ENCODE peak calls at places on chromosome 14, in six cellular contexts. One of them, this sample, is unnamed. For H3K9me3, the result is how much of the 10 kb centered on the place peaks cover.

GRCh38 chr14:58513272-58513671 is 85.8 kb downstream of the KIAA0586 start:
- DNase-seq in upper lobe of left lung: no peak
- DNase-seq in IMR-90: no peak
- DNase-seq in esophagus squamous epithelium: no peak
- DNase-seq in HepG2: no peak
- DNase-seq in body of pancreas: no peak
- DNase-seq in this sample: no peak

GRCh38 chr14:99127651-99128167 is 144.3 kb downstream of the BCL11B start:
- DNase-seq in upper lobe of left lung: peak
- DNase-seq in IMR-90: no peak
- DNase-seq in esophagus squamous epithelium: no peak
- DNase-seq in HepG2: no peak
- DNase-seq in body of pancreas: no peak
- DNase-seq in this sample: peak

GRCh38 chr14:102241147-102241546 is 63.8 kb downstream of the MOK start:
- DNase-seq in upper lobe of left lung: no peak
- DNase-seq in IMR-90: no peak
- DNase-seq in esophagus squamous epithelium: no peak
- DNase-seq in HepG2: no peak
- DNase-seq in body of pancreas: no peak
- DNase-seq in this sample: no peak

GRCh38 chr14:81137316-81137715 is 83.4 kb downstream of the GTF2A1 start:
- DNase-seq in upper lobe of left lung: no peak
- DNase-seq in IMR-90: peak
- DNase-seq in esophagus squamous epithelium: no peak
- DNase-seq in HepG2: no peak
- DNase-seq in body of pancreas: no peak
- DNase-seq in this sample: no peak

GRCh38 chr14:91402278-91403068 is 15.1 kb downstream of the CCDC88C start:
- DNase-seq in upper lobe of left lung: peak
- DNase-seq in IMR-90: no peak
- DNase-seq in esophagus squamous epithelium: no peak
- DNase-seq in HepG2: no peak
- DNase-seq in body of pancreas: peak
- DNase-seq in this sample: peak

GRCh38 chr14:22656945-22657711 is 13.0 kb upstream of the OR6J1 start:
- DNase-seq in upper lobe of left lung: no peak
- DNase-seq in IMR-90: peak
- DNase-seq in esophagus squamous epithelium: no peak
- DNase-seq in HepG2: no peak
- DNase-seq in body of pancreas: no peak
- DNase-seq in this sample: no peak

GRCh38 chr14:48275301-48275700 is 599.9 kb upstream of the MDGA2 start:
- DNase-seq in upper lobe of left lung: no peak
- DNase-seq in IMR-90: no peak
- DNase-seq in esophagus squamous epithelium: no peak
- DNase-seq in HepG2: no peak
- DNase-seq in body of pancreas: no peak
- DNase-seq in this sample: no peak

GRCh38 chr14:99728981-99729451 is 44.9 kb downstream of the CYP46A1 start:
- DNase-seq in upper lobe of left lung: peak
- DNase-seq in IMR-90: no peak
- DNase-seq in esophagus squamous epithelium: no peak
- DNase-seq in HepG2: no peak
- DNase-seq in body of pancreas: no peak
- DNase-seq in this sample: no peak

GRCh38 chr14:104555621-104556255 is 23.8 kb upstream of the C14orf180 start:
- DNase-seq in upper lobe of left lung: no peak
- DNase-seq in IMR-90: no peak
- DNase-seq in esophagus squamous epithelium: no peak
- DNase-seq in HepG2: no peak
- DNase-seq in body of pancreas: no peak
- DNase-seq in this sample: no peak

GRCh38 chr14:91256661-91257060 is 12.2 kb upstream of the GPR68 start:
- DNase-seq in upper lobe of left lung: no peak
- DNase-seq in IMR-90: no peak
- DNase-seq in esophagus squamous epithelium: no peak
- DNase-seq in HepG2: no peak
- DNase-seq in body of pancreas: no peak
- DNase-seq in this sample: no peak

GRCh38 chr14:50139192-50139591 is 22.8 kb upstream of the VCPKMT start:
- DNase-seq in upper lobe of left lung: no peak
- DNase-seq in IMR-90: no peak
- DNase-seq in esophagus squamous epithelium: no peak
- DNase-seq in HepG2: no peak
- DNase-seq in body of pancreas: no peak
- DNase-seq in this sample: no peak

GRCh38 chr14:89615421-89615820 is 198.4 kb upstream of the FOXN3 start:
- DNase-seq in upper lobe of left lung: no peak
- DNase-seq in IMR-90: no peak
- DNase-seq in esophagus squamous epithelium: no peak
- DNase-seq in HepG2: no peak
- DNase-seq in body of pancreas: no peak
- DNase-seq in this sample: no peak
- H3K4me3 ChIP-seq in upper lobe of left lung: no peak
- H3K4me3 ChIP-seq in IMR-90: no peak
- H3K4me3 ChIP-seq in esophagus squamous epithelium: no peak
- H3K4me3 ChIP-seq in HepG2: no peak
- H3K4me3 ChIP-seq in body of pancreas: no peak
- H3K4me3 ChIP-seq in this sample: no peak

GRCh38 chr14:33103966-33104365 is 165.3 kb downstream of the NPAS3 start:
- DNase-seq in upper lobe of left lung: no peak
- DNase-seq in IMR-90: no peak
- DNase-seq in esophagus squamous epithelium: no peak
- DNase-seq in HepG2: no peak
- DNase-seq in body of pancreas: no peak
- DNase-seq in this sample: no peak

GRCh38 chr14:33103489-33103888 is 164.8 kb downstream of the NPAS3 start:
- DNase-seq in upper lobe of left lung: peak
- DNase-seq in IMR-90: no peak
- DNase-seq in esophagus squamous epithelium: no peak
- DNase-seq in HepG2: no peak
- DNase-seq in body of pancreas: no peak
- DNase-seq in this sample: no peak

GRCh38 chr14:33098016-33098415 is 159.3 kb downstream of the NPAS3 start:
- DNase-seq in upper lobe of left lung: no peak
- DNase-seq in IMR-90: no peak
- DNase-seq in esophagus squamous epithelium: no peak
- DNase-seq in HepG2: no peak
- DNase-seq in body of pancreas: no peak
- DNase-seq in this sample: no peak
- TF ChIP-seq POLR2A in upper lobe of left lung: no peak
- TF ChIP-seq POLR2A in IMR-90: no peak
- TF ChIP-seq POLR2A in esophagus squamous epithelium: no peak
- TF ChIP-seq POLR2A in HepG2: no peak
- TF ChIP-seq POLR2A in body of pancreas: no peak
- TF ChIP-seq POLR2A in this sample: no peak

GRCh38 chr14:74392616-74393570 is 33.1 kb downstream of the SYNDIG1L start:
- DNase-seq in upper lobe of left lung: no peak
- DNase-seq in IMR-90: no peak
- DNase-seq in esophagus squamous epithelium: no peak
- DNase-seq in HepG2: no peak
- DNase-seq in body of pancreas: no peak
- DNase-seq in this sample: no peak
- H3K9me3 ChIP-seq in upper lobe of left lung: under half
- H3K9me3 ChIP-seq in IMR-90: under half
- H3K9me3 ChIP-seq in esophagus squamous epithelium: under half
- H3K9me3 ChIP-seq in HepG2: under half
- H3K9me3 ChIP-seq in body of pancreas: under half
- H3K9me3 ChIP-seq in this sample: under half

GRCh38 chr14:61385002-61385685 is 63.8 kb downstream of the PRKCH start:
- DNase-seq in upper lobe of left lung: peak
- DNase-seq in IMR-90: no peak
- DNase-seq in esophagus squamous epithelium: no peak
- DNase-seq in HepG2: no peak
- DNase-seq in body of pancreas: no peak
- DNase-seq in this sample: peak
- H3K4me3 ChIP-seq in upper lobe of left lung: no peak
- H3K4me3 ChIP-seq in IMR-90: no peak
- H3K4me3 ChIP-seq in esophagus squamous epithelium: no peak
- H3K4me3 ChIP-seq in HepG2: no peak
- H3K4me3 ChIP-seq in body of pancreas: no peak
- H3K4me3 ChIP-seq in this sample: no peak

DNA sequence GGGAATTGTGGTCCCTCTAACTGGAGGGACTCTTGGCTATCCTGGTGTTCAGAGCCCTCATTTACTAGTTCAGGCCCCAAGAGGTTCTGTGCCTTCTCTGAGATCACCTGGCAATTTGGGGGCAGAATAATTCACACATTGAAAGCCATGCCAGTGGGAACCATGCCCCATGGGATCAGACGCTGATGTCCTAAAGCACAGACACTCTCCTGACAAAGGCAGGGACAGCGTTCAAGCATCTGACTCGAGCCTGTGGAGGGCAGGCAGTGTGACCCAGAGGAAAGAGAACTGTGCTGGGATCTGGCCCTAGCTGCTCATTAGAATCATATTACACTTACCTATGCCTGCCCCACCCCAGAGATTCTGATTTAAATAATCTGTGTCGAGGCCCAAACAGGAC is 2.4 kb upstream of the ASB2 start:
- DNase-seq in upper lobe of left lung: no peak
- DNase-seq in IMR-90: no peak
- DNase-seq in esophagus squamous epithelium: no peak
- DNase-seq in HepG2: no peak
- DNase-seq in body of pancreas: no peak
- DNase-seq in this sample: no peak
- TF ChIP-seq POLR2A in upper lobe of left lung: no peak
- TF ChIP-seq POLR2A in IMR-90: no peak
- TF ChIP-seq POLR2A in esophagus squamous epithelium: no peak
- TF ChIP-seq POLR2A in HepG2: no peak
- TF ChIP-seq POLR2A in body of pancreas: no peak
- TF ChIP-seq POLR2A in this sample: no peak

DNA sequence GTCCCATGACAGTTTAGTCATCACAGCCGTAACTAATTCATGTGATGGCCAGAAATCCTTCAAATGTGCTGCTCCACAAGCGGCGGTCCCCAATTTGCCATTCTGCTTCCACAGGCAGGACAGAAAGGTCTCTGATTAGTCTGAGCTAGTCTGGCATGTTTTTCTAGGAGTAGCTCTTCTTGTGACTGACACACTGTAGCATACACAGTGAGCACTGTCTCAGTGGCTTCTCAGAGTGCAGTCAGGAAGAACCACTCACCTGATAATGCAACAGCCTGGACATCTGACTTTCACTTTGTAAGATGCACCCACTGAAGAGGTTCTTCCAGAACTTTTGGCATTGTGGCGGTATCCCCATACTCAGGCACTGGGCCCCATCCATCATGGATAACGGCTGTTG is 1266.2 kb downstream of the TMEM121 start:
- DNase-seq in upper lobe of left lung: no peak
- DNase-seq in IMR-90: no peak
- DNase-seq in esophagus squamous epithelium: no peak
- DNase-seq in HepG2: no peak
- DNase-seq in body of pancreas: no peak
- DNase-seq in this sample: no peak
- H3K9me3 ChIP-seq in upper lobe of left lung: under half
- H3K9me3 ChIP-seq in IMR-90: under half
- H3K9me3 ChIP-seq in esophagus squamous epithelium: under half
- H3K9me3 ChIP-seq in HepG2: under half
- H3K9me3 ChIP-seq in body of pancreas: under half
- H3K9me3 ChIP-seq in this sample: under half

GRCh38 chr14:77799863-77800730 is at the start of gene ADCK1:
- DNase-seq in upper lobe of left lung: peak
- DNase-seq in IMR-90: peak
- DNase-seq in esophagus squamous epithelium: peak
- DNase-seq in HepG2: peak
- DNase-seq in body of pancreas: peak
- DNase-seq in this sample: peak

GRCh38 chr14:77804592-77804991 is 4.7 kb downstream of the ADCK1 start:
- DNase-seq in upper lobe of left lung: no peak
- DNase-seq in IMR-90: no peak
- DNase-seq in esophagus squamous epithelium: no peak
- DNase-seq in HepG2: peak
- DNase-seq in body of pancreas: no peak
- DNase-seq in this sample: peak

GRCh38 chr14:77805703-77806102 is 5.8 kb downstream of the ADCK1 start:
- DNase-seq in upper lobe of left lung: no peak
- DNase-seq in IMR-90: no peak
- DNase-seq in esophagus squamous epithelium: no peak
- DNase-seq in HepG2: no peak
- DNase-seq in body of pancreas: no peak
- DNase-seq in this sample: no peak

GRCh38 chr14:77800814-77801213 is 905 bp downstream of the ADCK1 start:
- DNase-seq in upper lobe of left lung: no peak
- DNase-seq in IMR-90: no peak
- DNase-seq in esophagus squamous epithelium: no peak
- DNase-seq in HepG2: no peak
- DNase-seq in body of pancreas: no peak
- DNase-seq in this sample: no peak
- H3K4me3 ChIP-seq in upper lobe of left lung: peak
- H3K4me3 ChIP-seq in IMR-90: no peak
- H3K4me3 ChIP-seq in esophagus squamous epithelium: peak
- H3K4me3 ChIP-seq in HepG2: peak
- H3K4me3 ChIP-seq in body of pancreas: no peak
- H3K4me3 ChIP-seq in this sample: peak

GRCh38 chr14:65412189-65412846 is at the start of gene FUT8:
- DNase-seq in upper lobe of left lung: peak
- DNase-seq in IMR-90: peak
- DNase-seq in esophagus squamous epithelium: peak
- DNase-seq in HepG2: peak
- DNase-seq in body of pancreas: peak
- DNase-seq in this sample: peak

GRCh38 chr14:65413739-65414045 is 1.2 kb downstream of the FUT8 start:
- DNase-seq in upper lobe of left lung: no peak
- DNase-seq in IMR-90: no peak
- DNase-seq in esophagus squamous epithelium: no peak
- DNase-seq in HepG2: no peak
- DNase-seq in body of pancreas: peak
- DNase-seq in this sample: no peak

GRCh38 chr14:65411656-65412188 is 808 bp upstream of the FUT8 start:
- DNase-seq in upper lobe of left lung: peak
- DNase-seq in IMR-90: peak
- DNase-seq in esophagus squamous epithelium: peak
- DNase-seq in HepG2: peak
- DNase-seq in body of pancreas: peak
- DNase-seq in this sample: peak

GRCh38 chr14:65414961-65415589 is 2.5 kb downstream of the FUT8 start:
- DNase-seq in upper lobe of left lung: no peak
- DNase-seq in IMR-90: peak
- DNase-seq in esophagus squamous epithelium: no peak
- DNase-seq in HepG2: peak
- DNase-seq in body of pancreas: peak
- DNase-seq in this sample: no peak

GRCh38 chr14:65412881-65413738 is 580 bp downstream of the FUT8 start:
- DNase-seq in upper lobe of left lung: peak
- DNase-seq in IMR-90: peak
- DNase-seq in esophagus squamous epithelium: no peak
- DNase-seq in HepG2: peak
- DNase-seq in body of pancreas: no peak
- DNase-seq in this sample: peak
- TF ChIP-seq POLR2A in upper lobe of left lung: no peak
- TF ChIP-seq POLR2A in IMR-90: no peak
- TF ChIP-seq POLR2A in esophagus squamous epithelium: no peak
- TF ChIP-seq POLR2A in HepG2: peak
- TF ChIP-seq POLR2A in body of pancreas: no peak
- TF ChIP-seq POLR2A in this sample: no peak

GRCh38 chr14:77098470-77099353 is 654 bp downstream of the CIPC start:
- DNase-seq in upper lobe of left lung: peak
- DNase-seq in IMR-90: no peak
- DNase-seq in esophagus squamous epithelium: peak
- DNase-seq in HepG2: no peak
- DNase-seq in body of pancreas: peak
- DNase-seq in this sample: peak
- H3K9me3 ChIP-seq in upper lobe of left lung: under half
- H3K9me3 ChIP-seq in IMR-90: under half
- H3K9me3 ChIP-seq in esophagus squamous epithelium: under half
- H3K9me3 ChIP-seq in HepG2: under half
- H3K9me3 ChIP-seq in body of pancreas: under half
- H3K9me3 ChIP-seq in this sample: under half